ENCODE peak calls at places on chromosomes 2 and 18, in ten cellular contexts. One of them, this sample, is unnamed.

GRCh38 chr2:90207454-90208058 is 1516.1 kb downstream of the RPIA start:
- DNase-seq in GM23338: peak; percentile 75
- DNase-seq in uterus: no peak
- DNase-seq in lower lobe of right lung: no peak
- DNase-seq in IMR-90: no peak
- DNase-seq in heart right ventricle: no peak
- DNase-seq in CD8-positive, alpha-beta memory T cell: no peak
- DNase-seq in left ventricle myocardium inferior: no peak
- DNase-seq in fibroblast of lung: no peak
- DNase-seq in heart left ventricle: no peak
- DNase-seq in this sample: peak; percentile 36

GRCh38 chr2:169891593-169892298 is 64.5 kb downstream of the UBR3 start:
- DNase-seq in heart left ventricle: no peak
- DNase-seq in IMR-90: peak; percentile 80
- DNase-seq in GM23338: no peak
- DNase-seq in fibroblast of lung: peak; percentile 85
- DNase-seq in left ventricle myocardium inferior: no peak
- DNase-seq in uterus: no peak
- DNase-seq in lower lobe of right lung: no peak
- DNase-seq in CD8-positive, alpha-beta memory T cell: no peak
- DNase-seq in heart right ventricle: no peak
- DNase-seq in this sample: no peak

GRCh38 chr18:22710628-22711380 is 222.3 kb upstream of the RBBP8 start:
- DNase-seq in uterus: peak; percentile 63
- DNase-seq in heart left ventricle: peak; percentile 61
- DNase-seq in IMR-90: peak; percentile 64
- DNase-seq in left ventricle myocardium inferior: peak; percentile 33
- DNase-seq in CD8-positive, alpha-beta memory T cell: no peak
- DNase-seq in fibroblast of lung: peak; percentile 49
- DNase-seq in lower lobe of right lung: no peak
- DNase-seq in GM23338: peak; percentile 24
- DNase-seq in heart right ventricle: peak; percentile 27
- DNase-seq in this sample: no peak

GRCh38 chr2:224973112-224974016 is 68.9 kb downstream of the DOCK10 start:
- DNase-seq in uterus: no peak
- DNase-seq in GM23338: peak; percentile 3
- DNase-seq in IMR-90: no peak
- DNase-seq in left ventricle myocardium inferior: no peak
- DNase-seq in heart left ventricle: no peak
- DNase-seq in lower lobe of right lung: no peak
- DNase-seq in fibroblast of lung: no peak
- DNase-seq in CD8-positive, alpha-beta memory T cell: no peak
- DNase-seq in heart right ventricle: no peak
- DNase-seq in this sample: no peak

GRCh38 chr2:234293973-234294372 is 202.9 kb downstream of the ARL4C start:
- DNase-seq in GM23338: peak; percentile 63
- DNase-seq in heart left ventricle: no peak
- DNase-seq in heart right ventricle: no peak
- DNase-seq in IMR-90: no peak
- DNase-seq in fibroblast of lung: no peak
- DNase-seq in uterus: no peak
- DNase-seq in left ventricle myocardium inferior: no peak
- DNase-seq in lower lobe of right lung: no peak
- DNase-seq in CD8-positive, alpha-beta memory T cell: no peak
- DNase-seq in this sample: peak; percentile 15

GRCh38 chr2:190763901-190764514 is 115.1 kb downstream of the NAB1 start:
- DNase-seq in IMR-90: peak; percentile 57
- DNase-seq in fibroblast of lung: no peak
- DNase-seq in lower lobe of right lung: no peak
- DNase-seq in left ventricle myocardium inferior: no peak
- DNase-seq in CD8-positive, alpha-beta memory T cell: no peak
- DNase-seq in heart right ventricle: no peak
- DNase-seq in GM23338: no peak
- DNase-seq in uterus: no peak
- DNase-seq in heart left ventricle: no peak
- DNase-seq in this sample: no peak

GRCh38 chr2:205494856-205495255 is 187.4 kb upstream of the NRP2 start:
- DNase-seq in uterus: no peak
- DNase-seq in IMR-90: peak; percentile 73
- DNase-seq in left ventricle myocardium inferior: no peak
- DNase-seq in fibroblast of lung: peak; percentile 39
- DNase-seq in lower lobe of right lung: no peak
- DNase-seq in heart right ventricle: no peak
- DNase-seq in CD8-positive, alpha-beta memory T cell: no peak
- DNase-seq in heart left ventricle: no peak
- DNase-seq in GM23338: no peak
- DNase-seq in this sample: no peak

GRCh38 chr2:19899853-19900525 is 1.8 kb downstream of the TTC32 start:
- DNase-seq in heart left ventricle: no peak
- DNase-seq in fibroblast of lung: no peak
- DNase-seq in uterus: no peak
- DNase-seq in CD8-positive, alpha-beta memory T cell: no peak
- DNase-seq in lower lobe of right lung: no peak
- DNase-seq in IMR-90: no peak
- DNase-seq in GM23338: no peak
- DNase-seq in left ventricle myocardium inferior: no peak
- DNase-seq in heart right ventricle: no peak
- DNase-seq in this sample: no peak

GRCh38 chr2:7020059-7020458 is 102.8 kb downstream of the RNF144A start:
- DNase-seq in uterus: no peak
- DNase-seq in left ventricle myocardium inferior: no peak
- DNase-seq in CD8-positive, alpha-beta memory T cell: no peak
- DNase-seq in heart right ventricle: no peak
- DNase-seq in GM23338: no peak
- DNase-seq in heart left ventricle: no peak
- DNase-seq in IMR-90: no peak
- DNase-seq in lower lobe of right lung: no peak
- DNase-seq in fibroblast of lung: no peak
- DNase-seq in this sample: no peak

GRCh38 chr18:78459646-78460045 is 520.0 kb upstream of the SALL3 start:
- DNase-seq in uterus: no peak
- DNase-seq in lower lobe of right lung: no peak
- DNase-seq in heart right ventricle: no peak
- DNase-seq in fibroblast of lung: no peak
- DNase-seq in heart left ventricle: no peak
- DNase-seq in CD8-positive, alpha-beta memory T cell: no peak
- DNase-seq in left ventricle myocardium inferior: no peak
- DNase-seq in GM23338: no peak
- DNase-seq in IMR-90: no peak
- DNase-seq in this sample: no peak

GRCh38 chr2:36561223-36561944 is 36.6 kb downstream of the FEZ2 start:
- DNase-seq in fibroblast of lung: peak; percentile 86
- DNase-seq in heart left ventricle: peak; percentile 34
- DNase-seq in lower lobe of right lung: no peak
- DNase-seq in IMR-90: peak; percentile 93
- DNase-seq in GM23338: peak; percentile 40
- DNase-seq in heart right ventricle: no peak
- DNase-seq in uterus: peak; percentile 29
- DNase-seq in left ventricle myocardium inferior: no peak
- DNase-seq in CD8-positive, alpha-beta memory T cell: no peak
- DNase-seq in this sample: peak; percentile 93

GRCh38 chr2:36556847-36557246 is 41.1 kb downstream of the FEZ2 start:
- DNase-seq in fibroblast of lung: peak; percentile 44
- DNase-seq in uterus: no peak
- DNase-seq in lower lobe of right lung: no peak
- DNase-seq in CD8-positive, alpha-beta memory T cell: no peak
- DNase-seq in heart left ventricle: no peak
- DNase-seq in IMR-90: peak; percentile 82
- DNase-seq in GM23338: no peak
- DNase-seq in left ventricle myocardium inferior: no peak
- DNase-seq in heart right ventricle: no peak
- DNase-seq in this sample: no peak

GRCh38 chr2:36562245-36562644 is 35.7 kb downstream of the FEZ2 start:
- DNase-seq in fibroblast of lung: peak; percentile 53
- DNase-seq in IMR-90: peak; percentile 79
- DNase-seq in lower lobe of right lung: no peak
- DNase-seq in CD8-positive, alpha-beta memory T cell: no peak
- DNase-seq in heart right ventricle: no peak
- DNase-seq in left ventricle myocardium inferior: no peak
- DNase-seq in heart left ventricle: no peak
- DNase-seq in GM23338: no peak
- DNase-seq in uterus: no peak
- DNase-seq in this sample: peak; percentile 49

GRCh38 chr2:36560726-36561125 is 37.2 kb downstream of the FEZ2 start:
- DNase-seq in GM23338: no peak
- DNase-seq in heart left ventricle: no peak
- DNase-seq in fibroblast of lung: no peak
- DNase-seq in uterus: no peak
- DNase-seq in lower lobe of right lung: no peak
- DNase-seq in CD8-positive, alpha-beta memory T cell: no peak
- DNase-seq in left ventricle myocardium inferior: no peak
- DNase-seq in heart right ventricle: no peak
- DNase-seq in IMR-90: no peak
- DNase-seq in this sample: no peak

GRCh38 chr2:36559221-36559942 is 38.6 kb downstream of the FEZ2 start:
- DNase-seq in CD8-positive, alpha-beta memory T cell: no peak
- DNase-seq in uterus: no peak
- DNase-seq in fibroblast of lung: no peak
- DNase-seq in lower lobe of right lung: no peak
- DNase-seq in heart left ventricle: no peak
- DNase-seq in heart right ventricle: no peak
- DNase-seq in GM23338: peak; percentile 31
- DNase-seq in left ventricle myocardium inferior: no peak
- DNase-seq in IMR-90: no peak
- DNase-seq in this sample: no peak
- H3K4me1 ChIP-seq in CD8-positive, alpha-beta memory T cell: no peaks in the 10 kb centered on the region
- H3K4me1 ChIP-seq in uterus: no peaks in the 10 kb centered on the region
- H3K4me1 ChIP-seq in fibroblast of lung: peaks cover 22% of the 10 kb centered on the region
- H3K4me1 ChIP-seq in lower lobe of right lung: peaks cover 41% of the 10 kb centered on the region
- H3K4me1 ChIP-seq in heart left ventricle: peaks cover 7% of the 10 kb centered on the region
- H3K4me1 ChIP-seq in heart right ventricle: peaks cover 30% of the 10 kb centered on the region
- H3K4me1 ChIP-seq in GM23338: peaks cover 17% of the 10 kb centered on the region
- H3K4me1 ChIP-seq in left ventricle myocardium inferior: peaks cover 24% of the 10 kb centered on the region
- H3K4me1 ChIP-seq in IMR-90: peaks cover 27% of the 10 kb centered on the region
- H3K4me1 ChIP-seq in this sample: peaks cover 45% of the 10 kb centered on the region

GRCh38 chr2:38751043-38751846 is at the start of gene SRSF7:
- DNase-seq in lower lobe of right lung: peak; percentile 98
- DNase-seq in IMR-90: peak; percentile 99
- DNase-seq in left ventricle myocardium inferior: peak; percentile 96
- DNase-seq in heart left ventricle: peak; percentile 97
- DNase-seq in uterus: peak; percentile 99
- DNase-seq in fibroblast of lung: peak; percentile 100
- DNase-seq in GM23338: peak; percentile 100
- DNase-seq in heart right ventricle: peak; percentile 97
- DNase-seq in CD8-positive, alpha-beta memory T cell: peak; percentile 96
- DNase-seq in this sample: peak; percentile 100
- H3K4me1 ChIP-seq in lower lobe of right lung: peaks cover 37% of the 10 kb centered on the region
- H3K4me1 ChIP-seq in IMR-90: peaks cover 3% of the 10 kb centered on the region
- H3K4me1 ChIP-seq in left ventricle myocardium inferior: peaks cover 54% of the 10 kb centered on the region
- H3K4me1 ChIP-seq in heart left ventricle: peaks cover 14% of the 10 kb centered on the region
- H3K4me1 ChIP-seq in uterus: peaks cover 20% of the 10 kb centered on the region
- H3K4me1 ChIP-seq in fibroblast of lung: no peaks in the 10 kb centered on the region
- H3K4me1 ChIP-seq in GM23338: peaks cover 12% of the 10 kb centered on the region
- H3K4me1 ChIP-seq in heart right ventricle: peaks cover 41% of the 10 kb centered on the region
- H3K4me1 ChIP-seq in CD8-positive, alpha-beta memory T cell: peaks cover 53% of the 10 kb centered on the region
- H3K4me1 ChIP-seq in this sample: peaks cover 49% of the 10 kb centered on the region

GRCh38 chr2:130894326-130894942 is 57.7 kb downstream of the ARHGEF4 start:
- DNase-seq in uterus: no peak
- DNase-seq in heart left ventricle: no peak
- DNase-seq in GM23338: no peak
- DNase-seq in IMR-90: no peak
- DNase-seq in left ventricle myocardium inferior: no peak
- DNase-seq in heart right ventricle: no peak
- DNase-seq in lower lobe of right lung: no peak
- DNase-seq in CD8-positive, alpha-beta memory T cell: no peak
- DNase-seq in fibroblast of lung: no peak
- DNase-seq in this sample: no peak

GRCh38 chr2:130898553-130898952 is 61.8 kb downstream of the ARHGEF4 start:
- DNase-seq in fibroblast of lung: no peak
- DNase-seq in lower lobe of right lung: no peak
- DNase-seq in heart right ventricle: no peak
- DNase-seq in GM23338: no peak
- DNase-seq in heart left ventricle: no peak
- DNase-seq in CD8-positive, alpha-beta memory T cell: no peak
- DNase-seq in uterus: no peak
- DNase-seq in left ventricle myocardium inferior: no peak
- DNase-seq in IMR-90: no peak
- DNase-seq in this sample: no peak

GRCh38 chr2:130899306-130899705 is 62.6 kb downstream of the ARHGEF4 start:
- DNase-seq in left ventricle myocardium inferior: no peak
- DNase-seq in IMR-90: no peak
- DNase-seq in heart right ventricle: no peak
- DNase-seq in lower lobe of right lung: no peak
- DNase-seq in fibroblast of lung: no peak
- DNase-seq in GM23338: no peak
- DNase-seq in uterus: no peak
- DNase-seq in CD8-positive, alpha-beta memory T cell: no peak
- DNase-seq in heart left ventricle: no peak
- DNase-seq in this sample: no peak

GRCh38 chr2:130892793-130893785 is 56.4 kb downstream of the ARHGEF4 start:
- DNase-seq in lower lobe of right lung: no peak
- DNase-seq in heart right ventricle: no peak
- DNase-seq in uterus: no peak
- DNase-seq in heart left ventricle: no peak
- DNase-seq in IMR-90: no peak
- DNase-seq in CD8-positive, alpha-beta memory T cell: no peak
- DNase-seq in fibroblast of lung: no peak
- DNase-seq in GM23338: no peak
- DNase-seq in left ventricle myocardium inferior: no peak
- DNase-seq in this sample: no peak

GRCh38 chr2:130896813-130897212 is 60.1 kb downstream of the ARHGEF4 start:
- DNase-seq in IMR-90: no peak
- DNase-seq in left ventricle myocardium inferior: no peak
- DNase-seq in heart left ventricle: no peak
- DNase-seq in uterus: no peak
- DNase-seq in heart right ventricle: no peak
- DNase-seq in CD8-positive, alpha-beta memory T cell: no peak
- DNase-seq in lower lobe of right lung: no peak
- DNase-seq in GM23338: peak; percentile 45
- DNase-seq in fibroblast of lung: no peak
- DNase-seq in this sample: no peak
- H3K4me1 ChIP-seq in IMR-90: no peaks in the 10 kb centered on the region
- H3K4me1 ChIP-seq in left ventricle myocardium inferior: no peaks in the 10 kb centered on the region
- H3K4me1 ChIP-seq in heart left ventricle: no peaks in the 10 kb centered on the region
- H3K4me1 ChIP-seq in uterus: no peaks in the 10 kb centered on the region
- H3K4me1 ChIP-seq in heart right ventricle: no peaks in the 10 kb centered on the region
- H3K4me1 ChIP-seq in CD8-positive, alpha-beta memory T cell: no peaks in the 10 kb centered on the region
- H3K4me1 ChIP-seq in lower lobe of right lung: no peaks in the 10 kb centered on the region
- H3K4me1 ChIP-seq in GM23338: peaks cover 16% of the 10 kb centered on the region
- H3K4me1 ChIP-seq in fibroblast of lung: no peaks in the 10 kb centered on the region
- H3K4me1 ChIP-seq in this sample: no peaks in the 10 kb centered on the region

DNA sequence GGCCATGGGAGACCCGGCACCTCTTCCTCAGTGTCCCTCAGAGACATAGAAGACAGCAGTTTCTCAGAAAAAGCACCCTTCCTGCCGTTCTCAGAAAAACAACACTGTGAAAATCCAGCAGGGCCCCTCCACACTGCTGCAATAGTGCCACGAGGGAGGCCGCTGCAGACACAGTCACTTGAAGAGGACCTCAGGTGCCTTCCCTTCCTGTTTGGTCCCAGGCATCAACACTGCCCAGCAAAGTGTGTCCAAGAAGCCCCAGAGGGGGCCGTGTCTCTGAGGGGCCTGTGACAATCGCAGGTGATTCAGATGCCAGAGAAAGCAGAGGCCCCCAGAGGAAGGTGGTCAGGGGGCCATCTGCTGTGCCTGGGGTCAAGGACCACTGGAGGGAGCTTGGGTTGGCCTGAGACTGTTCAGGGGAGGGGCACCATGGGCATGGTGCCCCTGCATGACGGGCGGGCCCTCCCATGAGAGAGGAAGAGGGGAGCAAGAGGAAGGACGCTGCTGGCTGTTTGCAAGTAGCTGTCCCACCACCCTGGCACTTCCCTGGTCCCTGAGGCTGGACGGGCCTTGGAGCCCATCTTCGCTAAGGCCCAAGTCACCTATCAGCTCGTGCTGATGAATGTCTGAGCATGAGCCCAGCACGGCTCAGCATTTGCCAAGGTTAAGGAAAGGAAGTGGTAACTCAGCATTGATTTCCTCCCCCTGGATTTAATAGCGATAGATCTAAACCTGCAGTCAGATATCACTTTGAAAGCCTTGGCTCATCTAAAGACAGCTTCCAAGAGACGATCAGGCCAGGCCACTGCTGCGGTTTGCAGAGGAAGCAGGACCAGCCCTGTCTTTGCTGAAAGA is 9.1 kb downstream of the TWIST2 start:
- DNase-seq in fibroblast of lung: no peak
- DNase-seq in heart left ventricle: no peak
- DNase-seq in lower lobe of right lung: no peak
- DNase-seq in uterus: no peak
- DNase-seq in GM23338: no peak
- DNase-seq in IMR-90: no peak
- DNase-seq in left ventricle myocardium inferior: no peak
- DNase-seq in CD8-positive, alpha-beta memory T cell: no peak
- DNase-seq in heart right ventricle: no peak
- DNase-seq in this sample: no peak
- H3K4me1 ChIP-seq in fibroblast of lung: peaks cover 9% of the 10 kb centered on the region
- H3K4me1 ChIP-seq in heart left ventricle: no peaks in the 10 kb centered on the region
- H3K4me1 ChIP-seq in lower lobe of right lung: no peaks in the 10 kb centered on the region
- H3K4me1 ChIP-seq in uterus: no peaks in the 10 kb centered on the region
- H3K4me1 ChIP-seq in GM23338: peaks cover 7% of the 10 kb centered on the region
- H3K4me1 ChIP-seq in IMR-90: peaks cover 6% of the 10 kb centered on the region
- H3K4me1 ChIP-seq in left ventricle myocardium inferior: no peaks in the 10 kb centered on the region
- H3K4me1 ChIP-seq in CD8-positive, alpha-beta memory T cell: no peaks in the 10 kb centered on the region
- H3K4me1 ChIP-seq in heart right ventricle: no peaks in the 10 kb centered on the region
- H3K4me1 ChIP-seq in this sample: no peaks in the 10 kb centered on the region

This sample was measured in A673.